ENCODE peak calls at places on chromosome X, in seven cellular contexts. One of them, this sample, is unnamed.

GRCh38 chrX:123860983-123861382 is 1.1 kb downstream of the XIAP start:
- DNase-seq in ascending aorta: no peak
- DNase-seq in endothelial cell of umbilical vein: peak
- DNase-seq in fibroblast of lung: peak
- DNase-seq in K562: no peak
- DNase-seq in PC-3: peak
- DNase-seq in HepG2: no peak
- DNase-seq in this sample: peak

GRCh38 chrX:95059909-95060308 is 1385.9 kb downstream of the FAM133A start:
- DNase-seq in ascending aorta: no peak
- DNase-seq in endothelial cell of umbilical vein: no peak
- DNase-seq in fibroblast of lung: no peak
- DNase-seq in K562: no peak
- DNase-seq in PC-3: no peak
- DNase-seq in HepG2: no peak
- DNase-seq in this sample: no peak

GRCh38 chrX:148806145-148806868 is 305.9 kb downstream of the AFF2 start:
- DNase-seq in ascending aorta: no peak
- DNase-seq in endothelial cell of umbilical vein: no peak
- DNase-seq in fibroblast of lung: no peak
- DNase-seq in K562: no peak
- DNase-seq in PC-3: no peak
- DNase-seq in HepG2: no peak
- DNase-seq in this sample: no peak

GRCh38 chrX:72003811-72004750 is 93.4 kb downstream of the NHSL2 start:
- DNase-seq in ascending aorta: peak
- DNase-seq in endothelial cell of umbilical vein: peak
- DNase-seq in fibroblast of lung: no peak
- DNase-seq in K562: no peak
- DNase-seq in PC-3: peak
- DNase-seq in HepG2: no peak
- DNase-seq in this sample: no peak

GRCh38 chrX:100928660-100929613 is at the start of gene XKRX:
- DNase-seq in ascending aorta: no peak
- DNase-seq in endothelial cell of umbilical vein: peak
- DNase-seq in fibroblast of lung: no peak
- DNase-seq in K562: peak
- DNase-seq in PC-3: peak
- DNase-seq in HepG2: no peak
- DNase-seq in this sample: peak

GRCh38 chrX:40539214-40540142 is 41.3 kb upstream of the ATP6AP2 start:
- DNase-seq in ascending aorta: peak
- DNase-seq in endothelial cell of umbilical vein: no peak
- DNase-seq in fibroblast of lung: peak
- DNase-seq in K562: peak
- DNase-seq in PC-3: no peak
- DNase-seq in HepG2: no peak
- DNase-seq in this sample: peak

GRCh38 chrX:124033821-124034220 is 72.3 kb downstream of the STAG2 start:
- DNase-seq in ascending aorta: no peak
- DNase-seq in endothelial cell of umbilical vein: no peak
- DNase-seq in fibroblast of lung: peak
- DNase-seq in K562: no peak
- DNase-seq in PC-3: peak
- DNase-seq in HepG2: no peak
- DNase-seq in this sample: peak

GRCh38 chrX:69158166-69159040 is 6.8 kb downstream of the PJA1 start:
- DNase-seq in ascending aorta: peak
- DNase-seq in endothelial cell of umbilical vein: peak
- DNase-seq in fibroblast of lung: peak
- DNase-seq in K562: peak
- DNase-seq in PC-3: peak
- DNase-seq in HepG2: peak
- DNase-seq in this sample: peak

GRCh38 chrX:149374751-149375150 is 130.4 kb downstream of the IDS start:
- DNase-seq in ascending aorta: no peak
- DNase-seq in endothelial cell of umbilical vein: no peak
- DNase-seq in fibroblast of lung: no peak
- DNase-seq in K562: no peak
- DNase-seq in PC-3: peak
- DNase-seq in HepG2: no peak
- DNase-seq in this sample: no peak

GRCh38 chrX:103688949-103689348 is 2.5 kb upstream of the MORF4L2 start:
- DNase-seq in ascending aorta: no peak
- DNase-seq in endothelial cell of umbilical vein: peak
- DNase-seq in fibroblast of lung: peak
- DNase-seq in K562: no peak
- DNase-seq in PC-3: peak
- DNase-seq in HepG2: peak
- DNase-seq in this sample: peak
- TF ChIP-seq CTCF in ascending aorta: peak
- TF ChIP-seq CTCF in endothelial cell of umbilical vein: peak
- TF ChIP-seq CTCF in fibroblast of lung: peak
- TF ChIP-seq CTCF in K562: peak
- TF ChIP-seq CTCF in PC-3: peak
- TF ChIP-seq CTCF in HepG2: peak
- TF ChIP-seq CTCF in this sample: peak

DNA sequence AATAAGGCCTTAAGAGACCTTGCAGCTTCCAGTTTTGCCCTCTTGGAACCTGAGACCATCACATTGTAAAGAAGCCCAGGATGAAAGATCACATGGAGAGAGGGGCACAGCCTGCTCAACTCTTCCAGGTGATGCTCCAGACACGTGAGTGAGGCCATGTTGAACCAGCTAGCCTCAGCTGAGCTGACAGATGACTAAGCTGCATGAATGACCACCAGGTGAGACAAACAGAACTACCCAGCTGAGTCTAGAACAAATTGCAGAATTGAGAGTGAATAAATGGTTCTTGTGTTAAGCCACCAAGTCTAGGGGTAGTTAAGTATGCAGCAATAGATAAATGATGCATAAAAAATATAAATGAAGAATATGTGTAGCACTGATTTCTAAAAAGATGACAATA is 16.8 kb upstream of the GPR82 start:
- DNase-seq in ascending aorta: no peak
- DNase-seq in endothelial cell of umbilical vein: no peak
- DNase-seq in fibroblast of lung: no peak
- DNase-seq in K562: no peak
- DNase-seq in PC-3: no peak
- DNase-seq in HepG2: no peak
- DNase-seq in this sample: no peak
- H3K4me3 ChIP-seq in ascending aorta: no peak
- H3K4me3 ChIP-seq in endothelial cell of umbilical vein: no peak
- H3K4me3 ChIP-seq in fibroblast of lung: no peak
- H3K4me3 ChIP-seq in K562: no peak
- H3K4me3 ChIP-seq in PC-3: no peak
- H3K4me3 ChIP-seq in HepG2: no peak
- H3K4me3 ChIP-seq in this sample: no peak

GRCh38 chrX:28595346-28595745 is 8.1 kb downstream of the IL1RAPL1 start:
- DNase-seq in ascending aorta: no peak
- DNase-seq in endothelial cell of umbilical vein: no peak
- DNase-seq in fibroblast of lung: no peak
- DNase-seq in K562: no peak
- DNase-seq in PC-3: no peak
- DNase-seq in HepG2: no peak
- DNase-seq in this sample: peak
- TF ChIP-seq CTCF in ascending aorta: no peak
- TF ChIP-seq CTCF in endothelial cell of umbilical vein: no peak
- TF ChIP-seq CTCF in fibroblast of lung: no peak
- TF ChIP-seq CTCF in K562: no peak
- TF ChIP-seq CTCF in PC-3: peak
- TF ChIP-seq CTCF in HepG2: no peak
- TF ChIP-seq CTCF in this sample: peak

DNA sequence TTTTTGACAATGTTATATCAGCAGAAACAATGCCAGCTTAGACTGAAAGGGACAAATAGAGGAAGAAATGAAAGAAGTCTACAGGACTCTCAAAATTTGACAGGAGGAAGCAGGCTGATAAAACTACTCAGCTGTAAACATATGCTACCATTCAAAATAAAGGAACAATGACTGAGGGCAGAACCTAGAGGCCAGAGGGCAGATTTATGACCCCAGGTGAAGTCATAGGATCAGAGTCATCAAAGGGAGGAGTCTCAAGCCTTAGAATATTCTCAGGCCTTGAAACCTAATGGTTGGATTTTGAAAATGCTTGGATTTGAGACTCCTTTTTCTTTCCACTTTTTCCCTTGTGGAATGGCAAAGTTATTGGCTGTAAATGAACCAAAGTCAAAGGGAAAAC is 17.0 kb upstream of the SYTL5 start:
- DNase-seq in ascending aorta: no peak
- DNase-seq in endothelial cell of umbilical vein: no peak
- DNase-seq in fibroblast of lung: no peak
- DNase-seq in K562: no peak
- DNase-seq in PC-3: no peak
- DNase-seq in HepG2: no peak
- DNase-seq in this sample: no peak
- H3K4me3 ChIP-seq in ascending aorta: no peak
- H3K4me3 ChIP-seq in endothelial cell of umbilical vein: no peak
- H3K4me3 ChIP-seq in fibroblast of lung: no peak
- H3K4me3 ChIP-seq in K562: no peak
- H3K4me3 ChIP-seq in PC-3: no peak
- H3K4me3 ChIP-seq in HepG2: no peak
- H3K4me3 ChIP-seq in this sample: no peak

DNA sequence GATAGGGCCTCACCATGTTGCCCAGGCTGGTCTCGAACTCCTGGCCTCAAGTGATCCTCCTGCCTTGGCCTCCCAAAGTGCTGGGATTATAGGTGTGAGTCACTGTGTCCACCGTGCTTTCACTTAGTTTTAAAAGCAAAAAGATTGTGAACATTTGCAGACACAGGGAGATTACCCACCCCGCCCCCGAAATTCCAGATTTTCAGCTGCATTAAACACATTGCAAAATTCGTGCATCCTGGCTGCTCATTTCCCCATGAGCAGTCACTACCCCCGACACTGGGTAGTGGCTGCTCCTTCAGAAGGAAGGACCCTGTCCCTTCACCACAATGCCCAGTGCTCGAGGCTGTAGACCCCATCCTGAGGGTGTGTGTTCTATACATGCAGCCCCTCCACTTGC is 71.3 kb downstream of the SHROOM2 start:
- DNase-seq in ascending aorta: no peak
- DNase-seq in endothelial cell of umbilical vein: no peak
- DNase-seq in fibroblast of lung: no peak
- DNase-seq in K562: no peak
- DNase-seq in PC-3: no peak
- DNase-seq in HepG2: no peak
- DNase-seq in this sample: no peak
- TF ChIP-seq CTCF in ascending aorta: no peak
- TF ChIP-seq CTCF in endothelial cell of umbilical vein: no peak
- TF ChIP-seq CTCF in fibroblast of lung: no peak
- TF ChIP-seq CTCF in K562: no peak
- TF ChIP-seq CTCF in PC-3: no peak
- TF ChIP-seq CTCF in HepG2: no peak
- TF ChIP-seq CTCF in this sample: no peak

DNA sequence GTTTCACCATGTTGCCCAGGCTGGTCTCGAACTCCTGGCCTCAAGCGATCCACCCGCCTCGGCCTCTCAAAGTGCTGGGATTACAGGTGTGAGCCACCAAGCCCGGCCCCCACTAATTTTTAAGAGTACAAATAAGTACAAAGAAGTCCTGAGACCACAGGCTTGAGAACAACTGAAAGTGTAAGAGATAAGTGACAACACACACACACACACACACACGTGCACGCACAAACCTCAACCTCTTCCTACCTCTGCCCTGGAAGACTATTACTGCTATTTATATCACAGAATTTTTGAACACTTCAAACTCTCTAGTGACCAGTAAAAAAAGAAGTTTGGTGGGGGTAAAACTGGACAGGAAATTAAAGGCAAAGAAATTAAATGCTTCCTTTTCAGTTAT is 7.5 kb downstream of the KLHL15 start:
- DNase-seq in ascending aorta: no peak
- DNase-seq in endothelial cell of umbilical vein: no peak
- DNase-seq in fibroblast of lung: no peak
- DNase-seq in K562: no peak
- DNase-seq in PC-3: no peak
- DNase-seq in HepG2: no peak
- DNase-seq in this sample: no peak
- H3K4me3 ChIP-seq in ascending aorta: no peak
- H3K4me3 ChIP-seq in endothelial cell of umbilical vein: no peak
- H3K4me3 ChIP-seq in fibroblast of lung: no peak
- H3K4me3 ChIP-seq in K562: no peak
- H3K4me3 ChIP-seq in PC-3: no peak
- H3K4me3 ChIP-seq in HepG2: no peak
- H3K4me3 ChIP-seq in this sample: no peak

GRCh38 chrX:122092978-122093377 is 1045.6 kb downstream of the GLUD2 start:
- DNase-seq in ascending aorta: no peak
- DNase-seq in endothelial cell of umbilical vein: no peak
- DNase-seq in fibroblast of lung: no peak
- DNase-seq in K562: no peak
- DNase-seq in PC-3: no peak
- DNase-seq in HepG2: no peak
- DNase-seq in this sample: no peak
- TF ChIP-seq CTCF in ascending aorta: no peak
- TF ChIP-seq CTCF in endothelial cell of umbilical vein: no peak
- TF ChIP-seq CTCF in fibroblast of lung: no peak
- TF ChIP-seq CTCF in K562: no peak
- TF ChIP-seq CTCF in PC-3: no peak
- TF ChIP-seq CTCF in HepG2: no peak
- TF ChIP-seq CTCF in this sample: no peak

GRCh38 chrX:536616-537015 is 94.0 kb upstream of the SHOX start:
- DNase-seq in ascending aorta: no peak
- DNase-seq in endothelial cell of umbilical vein: no peak
- DNase-seq in fibroblast of lung: no peak
- DNase-seq in K562: no peak
- DNase-seq in PC-3: no peak
- DNase-seq in HepG2: no peak
- DNase-seq in this sample: no peak

GRCh38 chrX:530726-531610 is 99.6 kb upstream of the SHOX start:
- DNase-seq in ascending aorta: no peak
- DNase-seq in endothelial cell of umbilical vein: no peak
- DNase-seq in fibroblast of lung: no peak
- DNase-seq in K562: no peak
- DNase-seq in PC-3: no peak
- DNase-seq in HepG2: no peak
- DNase-seq in this sample: no peak

GRCh38 chrX:534804-535203 is 95.8 kb upstream of the SHOX start:
- DNase-seq in ascending aorta: no peak
- DNase-seq in endothelial cell of umbilical vein: no peak
- DNase-seq in fibroblast of lung: no peak
- DNase-seq in K562: no peak
- DNase-seq in PC-3: no peak
- DNase-seq in HepG2: no peak
- DNase-seq in this sample: no peak

GRCh38 chrX:526295-527224 is 104.0 kb upstream of the SHOX start:
- DNase-seq in ascending aorta: no peak
- DNase-seq in endothelial cell of umbilical vein: no peak
- DNase-seq in fibroblast of lung: no peak
- DNase-seq in K562: no peak
- DNase-seq in PC-3: peak
- DNase-seq in HepG2: peak
- DNase-seq in this sample: no peak

GRCh38 chrX:531611-531936 is 99.0 kb upstream of the SHOX start:
- DNase-seq in ascending aorta: no peak
- DNase-seq in endothelial cell of umbilical vein: no peak
- DNase-seq in fibroblast of lung: no peak
- DNase-seq in K562: no peak
- DNase-seq in PC-3: no peak
- DNase-seq in HepG2: no peak
- DNase-seq in this sample: no peak
- H3K4me3 ChIP-seq in ascending aorta: no peak
- H3K4me3 ChIP-seq in endothelial cell of umbilical vein: no peak
- H3K4me3 ChIP-seq in fibroblast of lung: no peak
- H3K4me3 ChIP-seq in K562: no peak
- H3K4me3 ChIP-seq in PC-3: no peak
- H3K4me3 ChIP-seq in HepG2: no peak
- H3K4me3 ChIP-seq in this sample: no peak